ENCODE peak calls at places on chromosomes 13 and 19, in five cellular contexts. T is neuronal stem cell, O is endothelial cell, U is HT1080, N is T-cell. S is an unnamed sample.

GRCh38 chr19:13091400-13092161 is 11.1 kb downstream of the LYL1 start:
- DNase-seq in T (no peak), O (no peak), U (no peak), N (no peak), S (no peak)

GRCh38 chr19:48490980-48491792 is 20.4 kb downstream of the LMTK3 start:
- DNase-seq in T (no peak), O (no peak), U (no peak), N (no peak), S (no peak)

GRCh38 chr13:30020726-30021312 is 170.4 kb upstream of the UBL3 start:
- DNase-seq in T (no peak), O (no peak), U (peak; percentile 44), N (no peak), S (no peak)

GRCh38 chr19:45960595-45961235 is 12.9 kb downstream of the NOVA2 start:
- DNase-seq in T (no peak), O (no peak), U (no peak), N (no peak), S (no peak)

GRCh38 chr19:37790244-37790925 is 11.0 kb upstream of the ZNF573 start:
- DNase-seq in T (no peak), O (no peak), U (no peak), N (no peak), S (no peak)

GRCh38 chr13:21557995-21558394 is 46.0 kb downstream of the MICU2 start:
- DNase-seq in T (no peak), O (peak; percentile 8), U (peak; percentile 20), N (no peak), S (no peak)

GRCh38 chr19:15303105-15303780 is 29.1 kb downstream of the BRD4 start:
- DNase-seq in T (no peak), O (no peak), U (no peak), N (no peak), S (no peak)

GRCh38 chr19:32779082-32779481 is 59.5 kb downstream of the TDRD12 start:
- DNase-seq in T (no peak), O (no peak), U (no peak), N (no peak), S (no peak)

GRCh38 chr19:33404506-33404905 is 31.0 kb downstream of the CEBPG start:
- DNase-seq in T (no peak), O (no peak), U (no peak), N (no peak), S (no peak)

GRCh38 chr13:23544668-23545067 is 25.5 kb upstream of the TNFRSF19 start:
- DNase-seq in T (no peak), O (no peak), U (no peak), N (no peak), S (no peak)

GRCh38 chr13:53445682-53446081 is 417.1 kb downstream of the OLFM4 start:
- DNase-seq in T (no peak), O (no peak), U (no peak), N (no peak), S (no peak)

GRCh38 chr13:99383946-99384345 is 76.7 kb upstream of the GPR183 start:
- DNase-seq in T (no peak), O (no peak), U (no peak), N (no peak), S (no peak)

GRCh38 chr13:42574435-42575311 is 721 bp downstream of the TNFSF11 start:
- DNase-seq in T (no peak), O (no peak), U (no peak), N (peak; percentile 10), S (no peak)

GRCh38 chr13:90746230-90746629 is 601.3 kb upstream of the MIR17HG start:
- DNase-seq in T (no peak), O (no peak), U (peak; percentile 4), N (no peak), S (no peak)

GRCh38 chr13:110179116-110179857 is 127.7 kb downstream of the COL4A1 start:
- DNase-seq in T (no peak), O (no peak), U (no peak), N (no peak), S (no peak)

GRCh38 chr19:30407310-30407709 is 35.1 kb downstream of the ZNF536 start:
- DNase-seq in T (no peak), O (no peak), U (no peak), N (no peak), S (no peak)

GRCh38 chr13:101520672-101521071 is 68.2 kb downstream of the ITGBL1 start:
- DNase-seq in T (no peak), O (no peak), U (peak; percentile 96), N (peak; percentile 3), S (no peak)

GRCh38 chr19:39729594-39729993 is 8.2 kb downstream of the CLC start:
- DNase-seq in T (no peak), O (no peak), U (no peak), N (no peak), S (no peak)

GRCh38 chr19:3027292-3027691 is 1.8 kb downstream of the TLE2 start:
- DNase-seq in T (no peak), O (no peak), U (no peak), N (no peak), S (no peak)

GRCh38 chr13:97141564-97142005 is 80.5 kb upstream of the MBNL2 start:
- DNase-seq in T (peak; percentile 23), O (peak; percentile 18), U (peak; percentile 94), N (no peak), S (peak; percentile 62)

GRCh38 chr13:89393758-89394157 is 1722.6 kb downstream of the SLITRK5 start:
- DNase-seq in T (no peak), O (no peak), U (no peak), N (no peak), S (no peak)

GRCh38 chr19:7582446-7582845 is 13.2 kb upstream of the CAMSAP3 start:
- DNase-seq in T (no peak), O (no peak), U (no peak), N (no peak), S (peak; percentile 30)

GRCh38 chr19:7874080-7874856 is at the start of gene PRR36:
- DNase-seq in T (peak; percentile 79), O (peak; percentile 63), U (no peak), N (no peak), S (peak; percentile 63)

GRCh38 chr13:97076898-97077297 is 82.6 kb upstream of the OXGR1 start:
- DNase-seq in T (no peak), O (no peak), U (no peak), N (no peak), S (no peak)

GRCh38 chr19:48568345-48568886 is 16.4 kb downstream of the SULT2B1 start:
- DNase-seq in T (no peak), O (no peak), U (peak; percentile 95), N (no peak), S (peak; percentile 87)

GRCh38 chr19:29843180-29844051 is 31.6 kb downstream of the CCNE1 start:
- DNase-seq in T (peak; percentile 17), O (no peak), U (no peak), N (no peak), S (peak; percentile 32)

GRCh38 chr13:90445179-90445578 is 902.3 kb upstream of the MIR17HG start:
- DNase-seq in T (peak; percentile 15), O (no peak), U (peak; percentile 84), N (no peak), S (no peak)

GRCh38 chr19:40690050-40690698 is at the start of gene NUMBL:
- DNase-seq in T (peak; percentile 94), O (no peak), U (no peak), N (no peak), S (no peak)

GRCh38 chr13:46476174-46476573 is 76.8 kb upstream of the LRCH1 start:
- DNase-seq in T (no peak), O (no peak), U (no peak), N (no peak), S (no peak)

GRCh38 chr19:19372656-19373416 is 32.6 kb upstream of the GATAD2A start:
- DNase-seq in T (no peak), O (peak; percentile 23), U (peak; percentile 77), N (no peak), S (peak; percentile 79)

GRCh38 chr19:33997690-33998089 is 174.6 kb upstream of the LSM14A start:
- DNase-seq in T (no peak), O (no peak), U (no peak), N (no peak), S (no peak)

GRCh38 chr13:85650613-85651012 is 148.6 kb downstream of the SLITRK6 start:
- DNase-seq in T (no peak), O (no peak), U (peak; percentile 22), N (no peak), S (no peak)

GRCh38 chr13:99722931-99723330 is 221.7 kb downstream of the TM9SF2 start:
- DNase-seq in T (no peak), O (no peak), U (no peak), N (no peak), S (no peak)

GRCh38 chr13:66114127-66114526 is 1116.0 kb downstream of the PCDH9 start:
- DNase-seq in T (no peak), O (no peak), U (no peak), N (no peak), S (no peak)

GRCh38 chr19:37905936-37906867 is at the start of gene WDR87:
- DNase-seq in T (peak; percentile 90), O (peak; percentile 74), U (no peak), N (peak; percentile 35), S (peak; percentile 40)